ENCODE peak calls at places on chromosomes 3 and 15, in five cellular contexts. A, E, Z, F and C are unnamed samples.

GRCh38 chr15:75198560-75199346 is 2.9 kb upstream of the C15orf39 start:
- DNase-seq in A (no peak), E (no peak), Z (no peak), F (no peak), C (no peak)

GRCh38 chr3:73621388-73621787 is 3.4 kb downstream of the PDZRN3 start:
- DNase-seq in A (no peak), Z (no peak), F (no peak), E (no peak), C (peak)

GRCh38 chr3:126515066-126515706 is 2.4 kb downstream of the UROC1 start:
- DNase-seq in Z (no peak), E (no peak), F (no peak), A (no peak), C (no peak)

GRCh38 chr3:11661827-11662226 is 18.1 kb upstream of the VGLL4 start:
- DNase-seq in E (no peak), A (no peak), Z (no peak), F (no peak), C (no peak)

GRCh38 chr3:57009367-57009766 is 51.1 kb upstream of the SPATA12 start:
- DNase-seq in E (no peak), F (no peak), Z (no peak), A (no peak), C (no peak)

GRCh38 chr3:182482692-182483091 is 310.6 kb upstream of the ATP11B start:
- DNase-seq in F (no peak), E (no peak), Z (no peak), A (no peak), C (no peak)

GRCh38 chr3:18127864-18128185 is 297.3 kb downstream of the SATB1 start:
- DNase-seq in F (no peak), Z (no peak), E (no peak), A (no peak), C (no peak)

GRCh38 chr15:25664761-25665160 is 198.4 kb downstream of the ATP10A start:
- DNase-seq in E (no peak), Z (no peak), A (no peak), F (no peak), C (no peak)

GRCh38 chr3:11385908-11386307 is 113.7 kb downstream of the ATG7 start:
- DNase-seq in E (no peak), A (no peak), Z (no peak), F (no peak), C (no peak)

GRCh38 chr3:46857485-46858341 is 5.5 kb downstream of the MYL3 start:
- DNase-seq in A (no peak), Z (no peak), F (no peak), E (peak), C (no peak)

GRCh38 chr15:42220216-42220615 is 12.1 kb upstream of the VPS39 start:
- DNase-seq in Z (no peak), F (no peak), E (no peak), A (no peak), C (no peak)

GRCh38 chr15:66126057-66126855 is 127.3 kb downstream of the MEGF11 start:
- DNase-seq in E (no peak), Z (no peak), A (no peak), F (no peak), C (no peak)

GRCh38 chr3:4292301-4292700 is 10.9 kb upstream of the SETMAR start:
- DNase-seq in E (no peak), F (no peak), Z (no peak), A (no peak), C (no peak)

GRCh38 chr3:156509209-156510174 is 45.4 kb downstream of the SSR3 start:
- DNase-seq in E (no peak), F (no peak), A (no peak), Z (no peak), C (no peak)